ENCODE peak calls at places on chromosome 17, in five cellular contexts. U, F, Z, L and R are unnamed samples.

GRCh38 chr17:65389956-65390355 is 171.5 kb downstream of the AXIN2 start:
- DNase-seq in U (no peak), F (no peak), Z (peak), L (no peak), R (peak)

GRCh38 chr17:1574697-1575471 is 12.3 kb upstream of the PITPNA start:
- DNase-seq in U (peak), F (no peak), Z (no peak), L (no peak), R (no peak)

GRCh38 chr17:35345926-35346771 is 27.3 kb downstream of the SLFN11 start:
- DNase-seq in U (peak), F (peak), Z (peak), L (peak), R (peak)

GRCh38 chr17:20207295-20207985 is 198.3 kb downstream of the SPECC1 start:
- DNase-seq in U (no peak), F (no peak), Z (no peak), L (no peak), R (no peak)

GRCh38 chr17:12928736-12929135 is 89.1 kb downstream of the ELAC2 start:
- DNase-seq in U (no peak), F (peak), Z (no peak), L (no peak), R (no peak)

GRCh38 chr17:80952291-80952690 is 39.4 kb upstream of the CHMP6 start:
- DNase-seq in U (no peak), F (no peak), Z (no peak), L (no peak), R (no peak)

GRCh38 chr17:57603978-57604377 is 141.1 kb downstream of the CCDC182 start:
- DNase-seq in U (no peak), F (no peak), Z (no peak), L (peak), R (no peak)

GRCh38 chr17:3029213-3029913 is 34.0 kb downstream of the OR1D5 start:
- DNase-seq in U (peak), F (no peak), Z (no peak), L (no peak), R (no peak)

GRCh38 chr17:47810200-47810821 is 11.3 kb downstream of the OSBPL7 start:
- DNase-seq in U (peak), F (peak), Z (peak), L (no peak), R (peak)

GRCh38 chr17:73731733-73732132 is 87.5 kb upstream of the SDK2 start:
- DNase-seq in U (no peak), F (no peak), Z (no peak), L (no peak), R (no peak)

GRCh38 chr17:18960803-18961511 is 9.0 kb downstream of the SLC5A10 start:
- DNase-seq in U (peak), F (peak), Z (peak), L (no peak), R (peak)

GRCh38 chr17:39402890-39403605 is 1.6 kb upstream of the FBXL20 start:
- DNase-seq in U (peak), F (no peak), Z (no peak), L (no peak), R (no peak)

GRCh38 chr17:81518113-81518784 is 5.7 kb upstream of the ACTG1 start:
- DNase-seq in U (peak), F (no peak), Z (no peak), L (no peak), R (no peak)

GRCh38 chr17:81563861-81564586 is 11.9 kb upstream of the FAAP100 start:
- DNase-seq in U (no peak), F (no peak), Z (no peak), L (no peak), R (no peak)

GRCh38 chr17:71635187-71635586 is 485.6 kb upstream of the SOX9 start:
- DNase-seq in U (no peak), F (no peak), Z (no peak), L (no peak), R (no peak)

GRCh38 chr17:75064867-75065561 is 18.0 kb downstream of the KCTD2 start:
- DNase-seq in U (peak), F (no peak), Z (no peak), L (no peak), R (no peak)

GRCh38 chr17:71109697-71110096 is 940.4 kb downstream of the KCNJ2 start:
- DNase-seq in U (no peak), F (no peak), Z (no peak), L (no peak), R (no peak)

GRCh38 chr17:15882058-15882720 is 62.7 kb upstream of the ADORA2B start:
- DNase-seq in U (peak), F (no peak), Z (no peak), L (no peak), R (no peak)

GRCh38 chr17:58960068-58960467 is 146.6 kb downstream of the TRIM37 start:
- DNase-seq in U (no peak), F (peak), Z (peak), L (no peak), R (peak)

GRCh38 chr17:60941028-60941427 is 263.4 kb downstream of the BCAS3 start:
- DNase-seq in U (no peak), F (no peak), Z (peak), L (no peak), R (peak)

GRCh38 chr17:82528484-82529265 is 9.1 kb downstream of the FOXK2 start:
- DNase-seq in U (peak), F (peak), Z (peak), L (no peak), R (peak)

GRCh38 chr17:80264048-80264792 is 3.6 kb downstream of the RNF213 start:
- DNase-seq in U (no peak), F (no peak), Z (no peak), L (peak), R (no peak)

GRCh38 chr17:59558039-59558438 is 7.4 kb upstream of the DHX40 start:
- DNase-seq in U (no peak), F (no peak), Z (no peak), L (no peak), R (no peak)